ENCODE peak calls at places on chromosomes 7 and 10, in nine cellular contexts. C is GM13977, I is GM23338, Y is RWPE1, H is BJ, G is H9, L is spleen, D is dorsolateral prefrontal cortex, A is progenitor cell of endocrine pancreas. W is an unnamed sample.

GRCh38 chr7:108211382-108212201 is 81.4 kb upstream of the LAMB4 start:
- DNase-seq in C (no peak), I (peak; percentile 32), Y (peak; percentile 15), H (no peak), G (peak; percentile 49), L (no peak), D (no peak), A (no peak), W (no peak)

GRCh38 chr10:103666109-103666508 is 172.6 kb downstream of the NEURL1 start:
- DNase-seq in C (no peak), I (peak; percentile 71), Y (no peak), H (no peak), G (peak; percentile 64), L (no peak), D (no peak), A (no peak), W (no peak)

GRCh38 chr10:86966008-86966654 is 2.2 kb upstream of the ADIRF start:
- DNase-seq in C (no peak), I (no peak), Y (no peak), H (no peak), G (no peak), L (no peak), D (no peak), A (no peak), W (no peak)

GRCh38 chr10:92531132-92531531 is 42.8 kb downstream of the IDE start:
- DNase-seq in C (no peak), I (no peak), Y (no peak), H (no peak), G (no peak), L (no peak), D (no peak), A (no peak), W (no peak)

GRCh38 chr10:12041766-12042408 is 722 bp downstream of the UPF2 start:
- DNase-seq in C (peak; percentile 40), I (peak; percentile 39), Y (peak; percentile 16), H (no peak), G (no peak), L (no peak), D (no peak), A (no peak), W (no peak)

GRCh38 chr10:114571316-114571999 is 86.6 kb downstream of the ABLIM1 start:
- DNase-seq in C (no peak), I (no peak), Y (no peak), H (no peak), G (no peak), L (no peak), D (no peak), A (no peak), W (no peak)

GRCh38 chr10:93926613-93927012 is 32.8 kb downstream of the SLC35G1 start:
- DNase-seq in C (no peak), I (no peak), Y (no peak), H (no peak), G (no peak), L (no peak), D (no peak), A (no peak), W (no peak)

GRCh38 chr7:139991267-139991666 is 71.5 kb downstream of the PARP12 start:
- DNase-seq in C (no peak), I (no peak), Y (no peak), H (no peak), G (no peak), L (no peak), D (no peak), A (no peak), W (no peak)

GRCh38 chr10:48762104-48763042 is 77.7 kb downstream of the WDFY4 start:
- DNase-seq in C (no peak), I (no peak), Y (no peak), H (no peak), G (no peak), L (no peak), D (no peak), A (no peak), W (no peak)

GRCh38 chr10:130045091-130045652 is 65.5 kb downstream of the C10orf143 start:
- DNase-seq in C (no peak), I (peak; percentile 80), Y (peak; percentile 43), H (no peak), G (peak; percentile 86), L (no peak), D (no peak), A (no peak), W (no peak)

GRCh38 chr10:1785835-1786234 is 48.5 kb upstream of the ADARB2 start:
- DNase-seq in C (no peak), I (no peak), Y (no peak), H (no peak), G (no peak), L (no peak), D (no peak), A (no peak), W (no peak)

GRCh38 chr7:113548561-113548960 is 370.2 kb downstream of the PPP1R3A start:
- DNase-seq in C (no peak), I (no peak), Y (no peak), H (no peak), G (no peak), L (no peak), D (no peak), A (no peak), W (no peak)

GRCh38 chr10:78889536-78890063 is 179.2 kb upstream of the ZMIZ1 start:
- DNase-seq in C (no peak), I (no peak), Y (no peak), H (no peak), G (no peak), L (no peak), D (no peak), A (no peak), W (no peak)

GRCh38 chr7:35537067-35538023 is 157.6 kb downstream of the HERPUD2 start:
- DNase-seq in C (peak; percentile 87), I (peak; percentile 88), Y (peak; percentile 77), H (no peak), G (peak; percentile 84), L (peak; percentile 93), D (peak; percentile 84), A (peak; percentile 81), W (peak; percentile 85)

GRCh38 chr7:37832194-37832593 is 16.2 kb upstream of the NME8 start:
- DNase-seq in C (peak; percentile 22), I (no peak), Y (peak; percentile 16), H (no peak), G (no peak), L (peak; percentile 89), D (peak; percentile 87), A (no peak), W (no peak)

GRCh38 chr7:158830211-158830723 is 958 bp upstream of the ESYT2 start:
- DNase-seq in C (no peak), I (no peak), Y (no peak), H (no peak), G (no peak), L (no peak), D (no peak), A (no peak), W (no peak)

GRCh38 chr7:158827411-158828342 is 1.6 kb downstream of the ESYT2 start:
- DNase-seq in C (peak; percentile 43), I (no peak), Y (no peak), H (no peak), G (no peak), L (no peak), D (no peak), A (no peak), W (no peak)

GRCh38 chr7:158828343-158829020 is 827 bp downstream of the ESYT2 start:
- DNase-seq in C (peak; percentile 46), I (peak; percentile 71), Y (no peak), H (no peak), G (peak; percentile 50), L (peak; percentile 95), D (peak; percentile 40), A (peak; percentile 61), W (no peak)

GRCh38 chr7:158829021-158829341 is 328 bp downstream of the ESYT2 start:
- DNase-seq in C (peak; percentile 84), I (peak; percentile 78), Y (peak; percentile 55), H (no peak), G (peak; percentile 43), L (no peak), D (peak; percentile 48), A (peak; percentile 39), W (no peak)

GRCh38 chr7:158829342-158830210 is at the start of gene ESYT2:
- DNase-seq in C (peak; percentile 98), I (peak; percentile 80), Y (peak; percentile 95), H (peak; percentile 71), G (peak; percentile 88), L (peak; percentile 100), D (peak; percentile 98), A (peak; percentile 93), W (peak; percentile 88)
- TF ChIP-seq CTCF in C (peak; percentile 36), I (peak; percentile 32), Y (peak; percentile 15), H (peak; percentile 10), G (peak; percentile 24), L (no peak), D (peak; percentile 34), A (peak; percentile 32), W (no peak)

DNA sequence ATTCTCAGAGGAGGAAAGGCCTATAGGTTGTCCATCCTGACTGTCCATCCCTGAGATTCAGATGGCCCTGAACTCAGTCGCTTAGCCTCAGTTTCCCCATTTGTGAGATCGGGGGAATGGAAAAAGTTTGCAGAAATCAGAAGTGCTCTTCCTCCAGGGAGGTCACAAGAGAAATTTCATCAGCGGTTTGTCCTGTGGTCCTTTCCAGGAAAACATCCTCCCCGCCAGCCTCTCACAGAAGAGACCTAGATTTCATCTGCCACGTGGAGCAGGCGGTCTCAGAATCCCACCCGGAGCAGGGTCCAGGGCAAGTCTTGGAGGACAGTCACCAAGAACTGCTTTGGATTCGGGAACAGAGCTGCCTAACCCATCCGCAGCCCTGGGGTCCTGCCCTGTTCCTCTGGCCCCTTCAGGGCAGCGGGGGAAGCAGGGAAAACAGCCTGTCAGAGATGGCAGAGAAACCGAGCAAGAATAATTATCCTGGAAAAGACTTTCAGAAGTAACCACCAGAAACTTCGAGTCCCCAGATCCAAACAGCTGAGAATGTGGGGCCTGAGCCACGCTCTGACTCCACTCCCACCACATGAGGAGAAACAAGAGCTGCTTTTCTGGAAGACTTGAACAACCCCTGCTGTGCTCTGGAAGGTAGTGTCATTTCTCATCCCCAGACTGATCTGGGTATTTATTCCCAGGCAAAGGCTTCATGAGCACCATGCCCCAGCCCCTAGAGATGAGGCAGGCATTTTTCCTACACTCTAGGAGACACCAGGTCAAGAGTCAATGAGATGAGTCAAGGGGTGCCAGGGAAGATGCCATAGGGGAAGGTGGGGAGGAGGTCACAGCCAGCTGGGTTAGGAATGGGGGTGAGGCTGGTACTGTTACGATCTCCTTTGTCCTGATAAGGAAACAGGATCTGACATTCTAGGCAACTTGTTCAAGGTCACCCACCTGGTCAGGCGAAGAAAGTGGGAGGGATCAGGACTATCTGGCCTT is 1.1 kb upstream of the TNS3 start:
- DNase-seq in C (no peak), I (no peak), Y (no peak), H (no peak), G (no peak), L (no peak), D (no peak), A (no peak), W (no peak)
- TF ChIP-seq CTCF in C (no peak), I (no peak), Y (no peak), H (no peak), G (no peak), L (no peak), D (no peak), A (no peak), W (no peak)

GRCh38 chr10:31927597-31928530 is 767 bp downstream of the ARHGAP12 start:
- DNase-seq in C (peak; percentile 69), I (peak; percentile 79), Y (no peak), H (no peak), G (peak; percentile 75), L (peak; percentile 92), D (peak; percentile 38), A (peak; percentile 49), W (no peak)
- TF ChIP-seq CTCF in C (no peak), I (no peak), Y (peak; percentile 50), H (peak; percentile 57), G (peak; percentile 55), L (no peak), D (peak; percentile 26), A (peak; percentile 52), W (peak; percentile 11)

GRCh38 chr10:3622427-3622826 is 162.6 kb downstream of the KLF6 start:
- DNase-seq in C (no peak), I (no peak), Y (no peak), H (no peak), G (no peak), L (no peak), D (no peak), A (no peak), W (no peak)
- TF ChIP-seq CTCF in C (peak; percentile 19), I (no peak), Y (no peak), H (no peak), G (no peak), L (no peak), D (no peak), A (no peak), W (no peak)

W was measured in D721Med.